ENCODE peak calls at places on chromosome 14, in four cellular contexts. I, Y, V and R are unnamed samples.

GRCh38 chr14:104290058-104290667 is 151.8 kb downstream of the KIF26A start:
- DNase-seq in V (no peak), Y (no peak), I (no peak), R (no peak)

GRCh38 chr14:64684091-64684490 is 20.1 kb upstream of the PLEKHG3 start:
- DNase-seq in V (peak; percentile 25), I (no peak), Y (no peak), R (no peak)

GRCh38 chr14:91358654-91359210 is 58.9 kb downstream of the CCDC88C start:
- DNase-seq in I (no peak), V (no peak), Y (no peak), R (no peak)

GRCh38 chr14:53093206-53093605 is 59.9 kb downstream of the DDHD1 start:
- DNase-seq in I (no peak), Y (no peak), V (no peak), R (no peak)

GRCh38 chr14:64838656-64839055 is 41.1 kb downstream of the SPTB start:
- DNase-seq in V (no peak), Y (no peak), I (no peak), R (no peak)

GRCh38 chr14:102554835-102555819 is 37.3 kb upstream of the RCOR1 start:
- DNase-seq in Y (no peak), V (no peak), I (no peak), R (no peak)

GRCh38 chr14:60302663-60303062 is 53.6 kb downstream of the PPM1A start:
- DNase-seq in I (no peak), Y (no peak), V (no peak), R (no peak)

GRCh38 chr14:101707863-101708620 is 53.5 kb upstream of the PPP2R5C start:
- DNase-seq in I (no peak), Y (no peak), V (no peak), R (no peak)

GRCh38 chr14:91380610-91381371 is 36.8 kb downstream of the CCDC88C start:
- DNase-seq in I (no peak), V (no peak), Y (no peak), R (no peak)

GRCh38 chr14:33412450-33412849 is 473.8 kb downstream of the NPAS3 start:
- DNase-seq in V (no peak), Y (no peak), I (no peak), R (no peak)

GRCh38 chr14:20712900-20713299 is 24.3 kb downstream of the ANG start:
- DNase-seq in V (no peak), Y (no peak), I (no peak), R (no peak)

GRCh38 chr14:59547310-59547709 is 29.3 kb downstream of the CCDC175 start:
- DNase-seq in Y (no peak), V (no peak), I (no peak), R (no peak)

GRCh38 chr14:105123981-105124836 is 44.4 kb downstream of the JAG2 start:
- DNase-seq in Y (no peak), V (no peak), I (no peak), R (no peak)

GRCh38 chr14:84036863-84037262 is 1493.1 kb upstream of the FLRT2 start:
- DNase-seq in Y (no peak), I (peak; percentile 3), V (no peak), R (no peak)

GRCh38 chr14:64942531-64943111 is at the start of gene GPX2:
- DNase-seq in I (no peak), Y (no peak), V (peak; percentile 98), R (peak; percentile 47)

GRCh38 chr14:95533391-95533821 is 1.4 kb upstream of the GLRX5 start:
- DNase-seq in V (peak; percentile 21), I (no peak), Y (peak; percentile 47), R (peak; percentile 20)

GRCh38 chr14:84152452-84152851 is 1377.5 kb upstream of the FLRT2 start:
- DNase-seq in V (no peak), I (no peak), Y (no peak), R (no peak)

GRCh38 chr14:51677276-51677675 is 25.6 kb downstream of the FRMD6 start:
- DNase-seq in I (no peak), V (no peak), Y (no peak), R (no peak)

GRCh38 chr14:38203929-38204716 is 3.6 kb upstream of the SSTR1 start:
- DNase-seq in V (no peak), Y (no peak), I (no peak), R (no peak)

GRCh38 chr14:39060818-39061437 is 42.1 kb downstream of the SEC23A start:
- DNase-seq in I (peak; percentile 42), Y (no peak), V (no peak), R (no peak)

GRCh38 chr14:103302966-103303365 is 31.1 kb upstream of the EIF5 start:
- DNase-seq in V (no peak), I (no peak), Y (no peak), R (no peak)

GRCh38 chr14:67187210-67187609 is 2.0 kb upstream of the GARIN2 start:
- DNase-seq in I (no peak), Y (no peak), V (peak; percentile 38), R (peak; percentile 68)

GRCh38 chr14:91331761-91332447 is 85.7 kb downstream of the CCDC88C start:
- DNase-seq in V (no peak), Y (no peak), I (no peak), R (no peak)

GRCh38 chr14:69643430-69644200 is 32.2 kb downstream of the SUSD6 start:
- DNase-seq in Y (no peak), V (peak; percentile 89), I (no peak), R (peak; percentile 80)

GRCh38 chr14:66974397-66975025 is 214.7 kb upstream of the GARIN2 start:
- DNase-seq in Y (no peak), I (no peak), V (no peak), R (no peak)

GRCh38 chr14:80211143-80212024 is at the start of gene DIO2:
- DNase-seq in Y (no peak), I (no peak), V (no peak), R (no peak)

GRCh38 chr14:36271939-36272907 is 48.2 kb downstream of the MBIP start:
- DNase-seq in V (no peak), I (no peak), Y (no peak), R (no peak)

GRCh38 chr14:36264595-36264994 is 55.8 kb downstream of the MBIP start:
- DNase-seq in I (no peak), Y (peak; percentile 79), V (no peak), R (no peak)

GRCh38 chr14:36271222-36271621 is 49.2 kb downstream of the MBIP start:
- DNase-seq in Y (no peak), V (no peak), I (no peak), R (no peak)

GRCh38 chr14:36270191-36270590 is 50.2 kb downstream of the MBIP start:
- DNase-seq in I (no peak), V (no peak), Y (no peak), R (no peak)

DNA sequence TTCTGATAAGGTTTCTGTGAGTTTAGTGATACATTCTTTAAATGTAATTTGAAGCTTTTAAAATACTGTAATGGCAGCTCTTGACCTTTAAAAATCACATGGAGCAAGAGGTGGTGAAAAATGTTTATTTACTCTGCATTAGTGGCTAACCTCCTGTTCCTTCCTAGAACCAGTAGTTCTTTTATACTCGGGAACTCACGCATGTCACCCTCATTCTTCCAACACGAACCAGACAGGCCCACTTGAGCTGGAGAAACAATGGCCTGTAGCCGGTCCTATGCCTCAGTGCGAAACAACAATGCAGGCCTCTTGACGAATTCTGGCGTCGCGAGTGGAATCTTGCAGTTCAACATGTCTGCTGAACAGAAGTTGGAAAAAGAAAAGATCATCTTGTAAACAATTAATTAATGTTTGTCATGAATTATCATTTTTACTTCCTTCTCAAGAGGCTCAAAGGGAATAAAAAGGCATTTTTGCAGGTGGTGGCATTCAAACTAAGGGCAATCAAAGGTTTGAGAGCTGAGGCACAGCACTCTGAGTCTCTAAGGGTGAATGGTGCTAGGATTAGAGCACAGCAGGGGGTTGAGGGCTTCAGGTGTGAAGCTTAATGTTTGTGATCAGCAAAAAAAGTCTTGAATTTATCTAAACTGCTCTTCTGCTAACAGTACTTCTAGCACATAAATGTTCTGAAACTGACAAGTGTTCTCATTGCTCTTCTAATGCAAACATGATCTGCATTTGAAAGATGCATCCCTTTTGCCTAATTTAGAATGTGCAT is 51.3 kb downstream of the MBIP start:
- DNase-seq in I (no peak), V (no peak), Y (no peak), R (no peak)
- TF ChIP-seq POLR2AphosphoS2 in I (no peak), V (no peak), Y (no peak), R (no peak)

GRCh38 chr14:88342980-88343379 is 19.9 kb upstream of the KCNK10 start:
- DNase-seq in V (no peak), I (no peak), Y (no peak), R (no peak)

GRCh38 chr14:88340357-88340756 is 17.3 kb upstream of the KCNK10 start:
- DNase-seq in V (no peak), Y (no peak), I (no peak), R (no peak)

DNA sequence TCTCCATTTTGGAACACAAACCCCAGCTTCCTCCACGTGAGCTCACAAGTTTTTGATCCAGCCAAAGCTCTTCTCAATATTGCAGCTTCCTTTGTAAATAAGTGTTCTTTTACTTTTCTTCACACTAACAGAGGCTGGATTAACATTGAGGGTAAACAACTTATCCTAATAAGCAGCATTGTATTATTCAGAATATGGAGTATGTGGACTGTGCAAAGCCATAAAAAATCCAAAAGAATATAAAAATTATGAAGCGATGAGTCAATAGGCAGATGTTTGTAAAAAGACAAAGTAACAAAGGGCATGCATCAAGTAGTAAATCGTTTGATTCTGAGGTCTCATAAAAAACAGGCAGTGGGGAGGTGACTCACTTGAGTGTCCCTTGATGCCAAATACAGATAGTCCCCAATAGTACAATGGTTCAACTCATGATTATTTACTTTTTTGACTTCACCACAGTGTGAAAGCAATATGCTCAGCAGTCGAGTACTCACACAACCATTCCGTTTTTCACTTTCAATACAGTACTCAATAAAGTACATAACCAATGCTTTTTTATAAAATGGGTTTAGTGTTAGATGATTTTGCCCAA is 23.1 kb upstream of the KCNK10 start:
- DNase-seq in I (no peak), V (peak; percentile 71), Y (no peak), R (no peak)
- TF ChIP-seq KDM1A in I (no peak), V (no peak), Y (no peak), R (no peak)

GRCh38 chr14:70823281-70823680 is 14.0 kb upstream of the MAP3K9 start:
- DNase-seq in Y (no peak), V (no peak), I (no peak), R (no peak)

GRCh38 chr14:70822706-70823185 is 13.4 kb upstream of the MAP3K9 start:
- DNase-seq in Y (no peak), I (no peak), V (no peak), R (peak; percentile 52)

GRCh38 chr14:70827366-70828151 is 18.2 kb upstream of the MAP3K9 start:
- DNase-seq in I (no peak), Y (no peak), V (peak; percentile 41), R (no peak)

GRCh38 chr14:70821581-70821915 is 12.2 kb upstream of the MAP3K9 start:
- DNase-seq in I (no peak), V (no peak), Y (no peak), R (peak; percentile 20)

GRCh38 chr14:70821916-70822705 is 12.8 kb upstream of the MAP3K9 start:
- DNase-seq in V (no peak), I (no peak), Y (peak; percentile 14), R (peak; percentile 42)
- TF ChIP-seq POLR2A in V (no peak), I (peak; percentile 63), Y (no peak), R (no peak)

DNA sequence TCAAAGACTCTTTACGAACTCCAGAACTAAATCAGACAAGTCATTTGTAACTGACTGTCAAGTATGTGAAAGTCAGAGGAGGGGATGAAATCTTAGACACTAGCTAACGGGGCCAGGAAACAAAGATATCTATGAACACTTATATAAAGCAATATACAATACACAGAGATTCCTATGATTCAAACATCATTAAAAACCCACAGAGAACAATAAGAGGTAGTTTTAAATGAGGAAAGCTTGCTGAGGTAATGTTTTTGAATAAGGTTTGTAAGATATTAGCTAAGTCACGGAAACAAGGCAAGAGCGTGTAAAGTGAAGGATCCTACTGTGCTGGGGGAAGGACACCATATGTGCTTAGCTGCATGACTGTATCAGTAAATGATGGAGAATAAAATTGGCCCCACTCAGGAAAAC is 36.7 kb downstream of the SAV1 start:
- DNase-seq in Y (no peak), V (no peak), I (no peak), R (no peak)
- TF ChIP-seq POLR2AphosphoS2 in Y (no peak), V (no peak), I (no peak), R (no peak)